ENCODE peak calls at places on chromosomes 11 and 22, in seven cellular contexts. O, T, E, R, Q, M and X are unnamed samples.

GRCh38 chr11:78833237-78833636 is 258.6 kb upstream of the NARS2 start:
- DNase-seq in O (no peak), T (no peak), E (no peak), R (no peak), Q (no peak), M (no peak), X (no peak)

GRCh38 chr22:24133187-24133965 is 47.9 kb upstream of the SUSD2 start:
- DNase-seq in O (no peak), T (peak; percentile 40), E (no peak), R (no peak), Q (peak; percentile 53), M (no peak), X (no peak)

GRCh38 chr11:115874843-115875242 is 370.6 kb upstream of the CADM1 start:
- DNase-seq in O (no peak), T (no peak), E (no peak), R (peak; percentile 63), Q (no peak), M (no peak), X (no peak)

GRCh38 chr11:128346808-128347207 is 240.6 kb downstream of the ETS1 start:
- DNase-seq in O (no peak), T (peak; percentile 80), E (peak; percentile 64), R (no peak), Q (no peak), M (no peak), X (no peak)

GRCh38 chr11:63884191-63884590 is 32.8 kb downstream of the RCOR2 start:
- DNase-seq in O (no peak), T (no peak), E (no peak), R (no peak), Q (no peak), M (no peak), X (no peak)

GRCh38 chr11:130519128-130519932 is 70.9 kb downstream of the ADAMTS15 start:
- DNase-seq in O (no peak), T (no peak), E (no peak), R (no peak), Q (no peak), M (no peak), X (no peak)

GRCh38 chr11:61967924-61968757 is 707 bp upstream of the FTH1 start:
- DNase-seq in O (no peak), T (peak; percentile 36), E (peak; percentile 63), R (peak; percentile 88), Q (peak; percentile 70), M (peak; percentile 67), X (peak; percentile 83)

GRCh38 chr22:36253523-36254490 is 874 bp downstream of the APOL1 start:
- DNase-seq in O (no peak), T (peak; percentile 44), E (peak; percentile 37), R (no peak), Q (no peak), M (no peak), X (no peak)

GRCh38 chr11:114229062-114229450 is 67.1 kb upstream of the NNMT start:
- DNase-seq in O (no peak), T (no peak), E (no peak), R (no peak), Q (no peak), M (no peak), X (no peak)

GRCh38 chr11:24645563-24645962 is 148.7 kb downstream of the LUZP2 start:
- DNase-seq in O (no peak), T (no peak), E (no peak), R (no peak), Q (no peak), M (no peak), X (no peak)

GRCh38 chr22:49079027-49079725 is 748.5 kb downstream of the BRD1 start:
- DNase-seq in O (no peak), T (no peak), E (no peak), R (no peak), Q (no peak), M (no peak), X (no peak)

GRCh38 chr11:35391922-35392813 is 27.2 kb downstream of the SLC1A2 start:
- DNase-seq in O (no peak), T (peak; percentile 85), E (peak; percentile 91), R (peak; percentile 78), Q (peak; percentile 87), M (peak; percentile 49), X (peak; percentile 87)

GRCh38 chr11:848380-848931 is 5.8 kb downstream of the TSPAN4 start:
- DNase-seq in O (no peak), T (peak; percentile 54), E (peak; percentile 81), R (no peak), Q (peak; percentile 67), M (no peak), X (no peak)